ENCODE peak calls at places on chromosome 7, in four cellular contexts. One of them, this sample, is unnamed.
A peak's percentile ranks its signal among the peaks of the same experiment; 100 is the strongest.

GRCh38 chr7:22601812-22602568 is 102.0 kb upstream of the STEAP1B start:
- DNase-seq in stimulated activated CD8-positive, alpha-beta memory T cell treated with anti-CD3 and anti-CD28 coated beads, Interleukin-4, amount 100 ng/mL, for 4 hours: no peak
- DNase-seq in hepatocyte: no peak
- DNase-seq in naive B cell: no peak
- DNase-seq in this sample: no peak

GRCh38 chr7:77940647-77941046 is 142.1 kb downstream of the PHTF2 start:
- DNase-seq in stimulated activated CD8-positive, alpha-beta memory T cell treated with anti-CD3 and anti-CD28 coated beads, Interleukin-4, amount 100 ng/mL, for 4 hours: no peak
- DNase-seq in naive B cell: no peak
- DNase-seq in hepatocyte: peak; percentile 50
- DNase-seq in this sample: peak; percentile 6

GRCh38 chr7:90250601-90251303 is 5.8 kb downstream of the CFAP69 start:
- DNase-seq in stimulated activated CD8-positive, alpha-beta memory T cell treated with anti-CD3 and anti-CD28 coated beads, Interleukin-4, amount 100 ng/mL, for 4 hours: no peak
- DNase-seq in hepatocyte: no peak
- DNase-seq in naive B cell: no peak
- DNase-seq in this sample: no peak

GRCh38 chr7:2522780-2523433 is 3.3 kb downstream of the LFNG start:
- DNase-seq in stimulated activated CD8-positive, alpha-beta memory T cell treated with anti-CD3 and anti-CD28 coated beads, Interleukin-4, amount 100 ng/mL, for 4 hours: no peak
- DNase-seq in hepatocyte: peak; percentile 73
- DNase-seq in naive B cell: no peak
- DNase-seq in this sample: no peak

GRCh38 chr7:80902716-80903308 is 16.0 kb downstream of the SEMA3C start:
- DNase-seq in hepatocyte: no peak
- DNase-seq in naive B cell: no peak
- DNase-seq in stimulated activated CD8-positive, alpha-beta memory T cell treated with anti-CD3 and anti-CD28 coated beads, Interleukin-4, amount 100 ng/mL, for 4 hours: no peak
- DNase-seq in this sample: no peak

GRCh38 chr7:156473476-156474240 is 166.9 kb upstream of the RNF32 start:
- DNase-seq in stimulated activated CD8-positive, alpha-beta memory T cell treated with anti-CD3 and anti-CD28 coated beads, Interleukin-4, amount 100 ng/mL, for 4 hours: no peak
- DNase-seq in hepatocyte: peak; percentile 69
- DNase-seq in naive B cell: no peak
- DNase-seq in this sample: no peak

GRCh38 chr7:72030994-72031667 is 381.0 kb downstream of the CALN1 start:
- DNase-seq in stimulated activated CD8-positive, alpha-beta memory T cell treated with anti-CD3 and anti-CD28 coated beads, Interleukin-4, amount 100 ng/mL, for 4 hours: no peak
- DNase-seq in naive B cell: no peak
- DNase-seq in hepatocyte: no peak
- DNase-seq in this sample: no peak

GRCh38 chr7:28955356-28955722 is 2.8 kb downstream of the TRIL start:
- DNase-seq in hepatocyte: no peak
- DNase-seq in naive B cell: no peak
- DNase-seq in stimulated activated CD8-positive, alpha-beta memory T cell treated with anti-CD3 and anti-CD28 coated beads, Interleukin-4, amount 100 ng/mL, for 4 hours: no peak
- DNase-seq in this sample: no peak

GRCh38 chr7:74412061-74412460 is 41.6 kb upstream of the GTF2IRD1 start:
- DNase-seq in stimulated activated CD8-positive, alpha-beta memory T cell treated with anti-CD3 and anti-CD28 coated beads, Interleukin-4, amount 100 ng/mL, for 4 hours: no peak
- DNase-seq in naive B cell: no peak
- DNase-seq in hepatocyte: no peak
- DNase-seq in this sample: no peak

GRCh38 chr7:3378390-3379120 is 77.5 kb downstream of the SDK1 start:
- DNase-seq in naive B cell: no peak
- DNase-seq in hepatocyte: no peak
- DNase-seq in stimulated activated CD8-positive, alpha-beta memory T cell treated with anti-CD3 and anti-CD28 coated beads, Interleukin-4, amount 100 ng/mL, for 4 hours: no peak
- DNase-seq in this sample: no peak

GRCh38 chr7:80018941-80019808 is 115.5 kb upstream of the GNAI1 start:
- DNase-seq in stimulated activated CD8-positive, alpha-beta memory T cell treated with anti-CD3 and anti-CD28 coated beads, Interleukin-4, amount 100 ng/mL, for 4 hours: no peak
- DNase-seq in naive B cell: no peak
- DNase-seq in hepatocyte: peak; percentile 70
- DNase-seq in this sample: peak; percentile 49

GRCh38 chr7:64533756-64534155 is 29.1 kb downstream of the ZNF680 start:
- DNase-seq in hepatocyte: no peak
- DNase-seq in stimulated activated CD8-positive, alpha-beta memory T cell treated with anti-CD3 and anti-CD28 coated beads, Interleukin-4, amount 100 ng/mL, for 4 hours: no peak
- DNase-seq in naive B cell: no peak
- DNase-seq in this sample: no peak

GRCh38 chr7:128406147-128406985 is 3.4 kb downstream of the IMPDH1 start:
- DNase-seq in naive B cell: no peak
- DNase-seq in stimulated activated CD8-positive, alpha-beta memory T cell treated with anti-CD3 and anti-CD28 coated beads, Interleukin-4, amount 100 ng/mL, for 4 hours: no peak
- DNase-seq in hepatocyte: no peak
- DNase-seq in this sample: no peak

GRCh38 chr7:99579956-99580777 is 17.9 kb upstream of the TMEM225B start:
- DNase-seq in naive B cell: peak; percentile 49
- DNase-seq in stimulated activated CD8-positive, alpha-beta memory T cell treated with anti-CD3 and anti-CD28 coated beads, Interleukin-4, amount 100 ng/mL, for 4 hours: peak; percentile 43
- DNase-seq in hepatocyte: peak; percentile 75
- DNase-seq in this sample: no peak

GRCh38 chr7:15199482-15199881 is 296.9 kb upstream of the DGKB start:
- DNase-seq in stimulated activated CD8-positive, alpha-beta memory T cell treated with anti-CD3 and anti-CD28 coated beads, Interleukin-4, amount 100 ng/mL, for 4 hours: no peak
- DNase-seq in naive B cell: no peak
- DNase-seq in hepatocyte: peak; percentile 18
- DNase-seq in this sample: peak; percentile 26

GRCh38 chr7:121741896-121742295 is 131.1 kb upstream of the PTPRZ1 start:
- DNase-seq in stimulated activated CD8-positive, alpha-beta memory T cell treated with anti-CD3 and anti-CD28 coated beads, Interleukin-4, amount 100 ng/mL, for 4 hours: no peak
- DNase-seq in naive B cell: no peak
- DNase-seq in hepatocyte: no peak
- DNase-seq in this sample: no peak

GRCh38 chr7:44638611-44639557 is 32.5 kb downstream of the OGDH start:
- DNase-seq in hepatocyte: peak; percentile 83
- DNase-seq in naive B cell: peak; percentile 33
- DNase-seq in stimulated activated CD8-positive, alpha-beta memory T cell treated with anti-CD3 and anti-CD28 coated beads, Interleukin-4, amount 100 ng/mL, for 4 hours: peak; percentile 70
- DNase-seq in this sample: peak; percentile 37

This sample was measured in smooth muscle cell of the brain vasculature.